ENCODE peak calls at places on chromosomes 11 and 22, in seven cellular contexts. U, V, F, Y, P, C and D are unnamed samples.

GRCh38 chr11:110908401-110909106 is 196.3 kb upstream of the ARHGAP20 start:
- DNase-seq in V (no peak), C (no peak), U (no peak), Y (no peak), F (no peak), P (no peak), D (no peak)

GRCh38 chr11:68214173-68215086 is 1.3 kb upstream of the KMT5B start:
- DNase-seq in P (no peak), Y (no peak), U (no peak), C (no peak), F (peak; percentile 46), V (no peak), D (no peak)

GRCh38 chr11:36326524-36327419 is 30.7 kb downstream of the PRR5L start:
- DNase-seq in C (no peak), U (no peak), V (no peak), P (no peak), F (peak; percentile 80), Y (no peak), D (no peak)

GRCh38 chr11:10155793-10156490 is 138.1 kb downstream of the SBF2 start:
- DNase-seq in V (no peak), P (no peak), F (peak; percentile 45), U (no peak), C (no peak), Y (peak; percentile 0), D (no peak)

GRCh38 chr11:748007-748359 is 719 bp downstream of the TALDO1 start:
- DNase-seq in P (no peak), C (peak; percentile 55), U (peak; percentile 48), Y (no peak), F (no peak), V (no peak), D (no peak)

GRCh38 chr11:106286881-106287504 is 209.5 kb downstream of the AASDHPPT start:
- DNase-seq in C (no peak), Y (no peak), V (no peak), U (no peak), F (no peak), P (no peak), D (no peak)

GRCh38 chr11:62558669-62559068 is 12.1 kb upstream of the AHNAK start:
- DNase-seq in F (no peak), V (no peak), U (no peak), Y (no peak), P (no peak), C (no peak), D (no peak)

GRCh38 chr22:40721266-40721665 is 42.0 kb downstream of the MCHR1 start:
- DNase-seq in U (no peak), P (peak; percentile 40), Y (no peak), C (peak; percentile 24), V (no peak), F (peak; percentile 45), D (no peak)

GRCh38 chr11:28757725-28758515 is 649.7 kb downstream of the METTL15 start:
- DNase-seq in Y (no peak), F (no peak), U (no peak), V (peak; percentile 36), P (no peak), C (no peak), D (no peak)

GRCh38 chr22:44363214-44363979 is 50.6 kb upstream of the SHISAL1 start:
- DNase-seq in V (peak; percentile 60), Y (no peak), C (no peak), U (no peak), P (peak; percentile 14), F (no peak), D (no peak)

GRCh38 chr11:59172345-59173079 is 580 bp downstream of the DTX4 start:
- DNase-seq in C (no peak), F (peak; percentile 52), P (peak; percentile 10), Y (no peak), U (no peak), V (no peak), D (peak; percentile 60)

GRCh38 chr22:24407278-24407665 is 20.1 kb upstream of the ADORA2A start:
- DNase-seq in F (peak; percentile 23), V (no peak), P (no peak), Y (no peak), C (no peak), U (no peak), D (no peak)

DNA sequence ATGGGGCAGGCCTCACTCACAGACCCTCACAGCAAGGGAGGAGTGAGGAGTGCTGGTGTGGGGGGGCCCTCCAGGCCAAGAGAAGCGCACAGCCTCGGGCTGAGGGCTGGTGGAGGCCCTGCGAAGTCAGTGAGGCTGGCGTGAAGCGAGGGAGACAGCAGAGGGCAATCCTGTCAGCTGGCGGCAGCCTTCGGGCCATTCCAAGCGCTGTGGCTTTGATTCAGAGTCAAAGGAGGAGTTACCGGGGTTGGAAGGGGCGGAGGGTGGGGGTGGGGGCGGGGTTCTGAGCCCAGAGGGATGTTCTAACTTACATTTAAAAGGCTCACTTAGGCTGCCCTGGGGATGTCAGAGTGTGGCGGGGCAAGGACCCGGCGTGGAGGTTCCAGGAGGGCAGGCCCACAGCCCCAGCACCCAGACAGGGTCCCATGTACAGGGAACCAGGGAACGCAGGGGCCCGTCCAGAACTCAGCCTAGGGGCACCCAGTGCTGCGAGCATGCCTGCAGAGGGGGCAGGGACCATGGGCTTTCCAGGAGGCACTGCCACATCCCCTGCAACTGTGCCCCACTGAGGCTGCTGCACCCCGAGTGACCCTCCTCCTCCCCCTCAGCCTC is 39.5 kb upstream of the TTLL12 start:
- DNase-seq in P (peak; percentile 23), U (no peak), C (no peak), Y (no peak), V (no peak), F (peak; percentile 87), D (no peak)
- TF ChIP-seq REST in P (no peak), U (no peak), C (no peak), Y (no peak), V (no peak), F (no peak), D (no peak)

GRCh38 chr11:73830261-73830660 is 42.6 kb downstream of the MRPL48 start:
- DNase-seq in V (no peak), P (no peak), Y (no peak), U (no peak), C (no peak), F (no peak), D (no peak)
- TF ChIP-seq REST in V (no peak), P (no peak), Y (no peak), U (no peak), C (no peak), F (no peak), D (no peak)

GRCh38 chr22:19959043-19959586 is 17.5 kb upstream of the TXNRD2 start:
- DNase-seq in U (no peak), V (no peak), P (peak; percentile 92), F (peak; percentile 99), C (peak; percentile 100), Y (peak; percentile 65), D (no peak)

GRCh38 chr22:19957445-19957844 is 15.8 kb upstream of the TXNRD2 start:
- DNase-seq in P (no peak), F (no peak), U (no peak), C (no peak), V (no peak), Y (no peak), D (no peak)

GRCh38 chr22:19958083-19959042 is 16.7 kb upstream of the TXNRD2 start:
- DNase-seq in P (no peak), C (no peak), F (no peak), V (no peak), Y (no peak), U (no peak), D (no peak)

GRCh38 chr22:19951351-19951750 is 9.7 kb upstream of the TXNRD2 start:
- DNase-seq in F (no peak), V (no peak), C (no peak), P (no peak), U (no peak), Y (no peak), D (no peak)

GRCh38 chr22:19955241-19956128 is 13.9 kb upstream of the TXNRD2 start:
- DNase-seq in C (no peak), V (no peak), Y (no peak), P (no peak), F (no peak), U (no peak), D (no peak)
- TF ChIP-seq REST in C (peak; percentile 12), V (no peak), Y (no peak), P (no peak), F (no peak), U (no peak), D (no peak)

GRCh38 chr22:19212302-19212870 is 33.9 kb upstream of the SLC25A1 start:
- DNase-seq in V (no peak), F (no peak), U (no peak), P (no peak), Y (no peak), C (no peak), D (no peak)
- TF ChIP-seq REST in V (no peak), F (no peak), U (no peak), P (no peak), Y (no peak), C (no peak), D (no peak)